ENCODE peak calls at places on chromosome 15, in four cellular contexts. A is cardiac fibroblast, U is breast epithelium, Q is OCI-LY7. I is an unnamed sample.

GRCh38 chr15:36951747-36952247 is 148.6 kb downstream of the MEIS2 start:
- DNase-seq in Q (no peak), U (no peak), A (peak; percentile 84), I (no peak)

GRCh38 chr15:99310745-99311144 is 59.5 kb downstream of the LRRC28 start:
- DNase-seq in Q (no peak), U (no peak), A (no peak), I (no peak)

GRCh38 chr15:56758770-56759449 is 25.6 kb upstream of the ZNF280D start:
- DNase-seq in U (no peak), Q (no peak), A (peak; percentile 62), I (no peak)

GRCh38 chr15:25183581-25184330 is 229.0 kb downstream of the SNRPN start:
- DNase-seq in U (no peak), Q (no peak), A (no peak), I (no peak)

GRCh38 chr15:39851505-39852082 is 68.5 kb downstream of the GPR176 start:
- DNase-seq in Q (no peak), A (peak; percentile 57), U (no peak), I (no peak)

GRCh38 chr15:32688151-32688639 is 29.6 kb upstream of the GREM1 start:
- DNase-seq in U (no peak), A (peak; percentile 13), Q (no peak), I (no peak)

GRCh38 chr15:91017716-91018115 is 4.7 kb downstream of the VPS33B start:
- DNase-seq in U (no peak), A (no peak), Q (no peak), I (no peak)

GRCh38 chr15:66716668-66717025 is 14.6 kb downstream of the SMAD6 start:
- DNase-seq in U (no peak), Q (no peak), A (no peak), I (no peak)

GRCh38 chr15:60520041-60520824 is 41.3 kb upstream of the ICE2 start:
- DNase-seq in A (no peak), U (no peak), Q (no peak), I (peak; percentile 40)

GRCh38 chr15:37599175-37599574 is 335.3 kb upstream of the TMCO5A start:
- DNase-seq in U (no peak), Q (no peak), A (no peak), I (no peak)

GRCh38 chr15:41832875-41833274 is 5.0 kb downstream of the JMJD7 start:
- DNase-seq in A (no peak), Q (peak; percentile 27), U (no peak), I (no peak)

GRCh38 chr15:99239545-99240198 is 9.7 kb downstream of the TTC23 start:
- DNase-seq in A (no peak), Q (no peak), U (no peak), I (peak; percentile 73)

GRCh38 chr15:82952156-82953081 is at the start of gene HOMER2:
- DNase-seq in A (peak; percentile 11), U (peak; percentile 57), Q (no peak), I (no peak)

GRCh38 chr15:67120839-67121540 is 55.6 kb downstream of the SMAD3 start:
- DNase-seq in Q (no peak), U (peak; percentile 84), A (peak; percentile 95), I (peak; percentile 79)

GRCh38 chr15:27495963-27496459 is 525.0 kb downstream of the GABRG3 start:
- DNase-seq in Q (no peak), U (no peak), A (no peak), I (no peak)

GRCh38 chr15:40340740-40341400 is at the start of gene CCDC9B:
- DNase-seq in Q (no peak), U (peak; percentile 96), A (peak; percentile 93), I (no peak)

GRCh38 chr15:99006904-99007495 is 592 bp downstream of the PGPEP1L start:
- DNase-seq in Q (no peak), A (no peak), U (no peak), I (no peak)

GRCh38 chr15:100111103-100112060 is 230.4 kb downstream of the ADAMTS17 start:
- DNase-seq in Q (peak; percentile 56), U (no peak), A (peak; percentile 91), I (no peak)

GRCh38 chr15:25171111-25171811 is 216.5 kb downstream of the SNRPN start:
- DNase-seq in A (no peak), U (peak; percentile 24), Q (no peak), I (no peak)

GRCh38 chr15:62850791-62851291 is 191.7 kb upstream of the TPM1 start:
- DNase-seq in Q (no peak), U (no peak), A (peak; percentile 65), I (no peak)

GRCh38 chr15:62241135-62241770 is 76.2 kb upstream of the C2CD4B start:
- DNase-seq in A (no peak), Q (peak; percentile 2), U (no peak), I (peak; percentile 43)

GRCh38 chr15:70226337-70226980 is 128.7 kb upstream of the TLE3 start:
- DNase-seq in Q (no peak), A (no peak), U (no peak), I (no peak)

GRCh38 chr15:88256261-88257230 is at the start of gene NTRK3:
- DNase-seq in U (no peak), A (peak; percentile 38), Q (peak; percentile 42), I (no peak)

GRCh38 chr15:51621917-51622268 is 678 bp downstream of the DMXL2 start:
- DNase-seq in Q (peak; percentile 5), U (no peak), A (peak; percentile 64), I (peak; percentile 80)

GRCh38 chr15:74784426-74784825 is 2.5 kb downstream of the CSK start:
- DNase-seq in U (no peak), Q (peak; percentile 61), A (no peak), I (peak; percentile 51)
- H3K4me3 ChIP-seq in U (no peak overlapping the region), Q (peak overlapping the region; percentile 97), A (no peak overlapping the region), I (peak overlapping the region; percentile 98)

GRCh38 chr15:89785771-89786135 is 9.6 kb downstream of the MESP2 start:
- DNase-seq in A (peak; percentile 74), U (no peak), Q (no peak), I (no peak)

GRCh38 chr15:89783111-89783860 is 7.2 kb downstream of the MESP2 start:
- DNase-seq in Q (no peak), A (peak; percentile 92), U (no peak), I (no peak)

GRCh38 chr15:89784686-89784960 is 8.5 kb downstream of the MESP2 start:
- DNase-seq in A (no peak), U (no peak), Q (no peak), I (no peak)

GRCh38 chr15:89785064-89785770 is 9.1 kb downstream of the MESP2 start:
- DNase-seq in Q (no peak), A (no peak), U (no peak), I (no peak)

DNA sequence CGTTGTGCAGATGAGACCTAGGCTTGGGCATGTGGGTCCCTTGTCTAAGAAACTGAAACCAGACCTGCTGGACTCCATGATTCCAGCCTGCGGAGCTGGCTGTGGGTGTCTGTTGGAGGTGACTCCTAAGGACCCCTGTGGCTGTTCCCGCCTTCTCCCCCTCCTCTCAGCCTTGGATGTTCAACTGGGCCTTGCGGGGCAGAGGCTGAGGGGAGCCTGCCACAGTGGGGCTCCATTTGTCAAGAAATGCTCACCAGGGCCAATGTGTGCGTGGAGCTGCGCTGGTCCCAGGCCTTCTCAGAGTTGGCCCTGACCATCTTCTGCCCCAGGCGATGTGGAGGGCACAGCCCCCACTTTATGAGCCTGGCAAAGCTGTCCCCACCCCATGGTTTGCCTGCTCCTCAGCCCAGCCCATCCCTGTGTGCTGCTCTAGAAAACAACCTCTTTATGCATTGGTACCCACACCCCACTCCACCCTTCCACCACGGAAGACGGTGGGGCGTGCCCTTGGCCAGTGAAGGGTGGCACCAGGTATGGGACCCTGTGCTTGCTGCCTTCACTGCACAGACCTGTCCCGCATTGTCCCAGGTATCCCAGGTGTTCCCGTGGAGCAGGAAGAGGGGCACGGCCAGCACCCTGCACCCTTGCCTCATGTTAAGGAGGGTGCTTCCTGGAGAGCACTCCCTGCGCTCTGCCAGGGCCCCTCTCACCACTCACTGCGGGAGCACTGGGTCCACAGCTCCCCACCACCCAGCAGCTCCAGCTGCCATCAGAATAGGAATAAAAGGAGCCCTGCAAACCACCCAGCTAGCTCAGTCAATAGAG is 7.9 kb downstream of the MESP2 start:
- DNase-seq in U (no peak), A (no peak), Q (no peak), I (no peak)
- TF ChIP-seq CTCF in U (no peak), A (no peak), Q (no peak), I (no peak)

GRCh38 chr15:95668201-95668600 is 662.3 kb upstream of the NR2F2 start:
- DNase-seq in A (no peak), Q (no peak), U (no peak), I (no peak)

GRCh38 chr15:95674031-95674430 is 656.5 kb upstream of the NR2F2 start:
- DNase-seq in Q (no peak), U (no peak), A (no peak), I (no peak)

GRCh38 chr15:95664435-95664834 is 666.1 kb upstream of the NR2F2 start:
- DNase-seq in A (no peak), Q (no peak), U (no peak), I (peak; percentile 11)

GRCh38 chr15:95669146-95669922 is 661.2 kb upstream of the NR2F2 start:
- DNase-seq in Q (no peak), A (peak; percentile 29), U (no peak), I (peak; percentile 61)
- H3K4me3 ChIP-seq in Q (no peak overlapping the region), A (peak overlapping the region; percentile 19), U (no peak overlapping the region), I (peak overlapping the region; percentile 55)

DNA sequence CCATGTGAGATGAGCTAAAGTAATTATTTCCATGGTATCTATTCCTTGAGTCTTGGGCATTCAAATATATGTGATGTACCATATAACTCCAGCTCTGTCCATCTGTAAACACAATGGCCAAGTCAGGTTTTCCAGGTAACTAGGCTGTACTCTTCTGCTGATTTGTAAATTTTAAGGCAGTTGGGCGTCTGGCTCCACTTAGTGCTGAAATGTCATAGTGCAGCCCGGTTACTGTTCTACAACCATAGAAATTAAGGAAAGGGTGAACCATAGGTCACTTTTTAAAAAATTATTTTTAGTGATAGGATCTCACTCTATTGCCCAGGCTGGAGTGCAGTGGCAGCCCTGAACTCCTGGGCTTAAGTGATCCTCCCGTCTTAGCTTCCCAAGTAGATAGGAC is 44.7 kb upstream of the GOLM2 start:
- DNase-seq in A (no peak), Q (no peak), U (no peak), I (no peak)
- TF ChIP-seq CTCF in A (no peak), Q (peak; percentile 30), U (no peak), I (no peak)

GRCh38 chr15:64163662-64164362 is 990 bp upstream of the PPIB start:
- DNase-seq in A (peak; percentile 38), Q (no peak), U (no peak), I (peak; percentile 65)
- H3K4me3 ChIP-seq in A (peak overlapping the region; percentile 48), Q (peak overlapping the region; percentile 65), U (peak overlapping the region; percentile 87), I (peak overlapping the region; percentile 72)

DNA sequence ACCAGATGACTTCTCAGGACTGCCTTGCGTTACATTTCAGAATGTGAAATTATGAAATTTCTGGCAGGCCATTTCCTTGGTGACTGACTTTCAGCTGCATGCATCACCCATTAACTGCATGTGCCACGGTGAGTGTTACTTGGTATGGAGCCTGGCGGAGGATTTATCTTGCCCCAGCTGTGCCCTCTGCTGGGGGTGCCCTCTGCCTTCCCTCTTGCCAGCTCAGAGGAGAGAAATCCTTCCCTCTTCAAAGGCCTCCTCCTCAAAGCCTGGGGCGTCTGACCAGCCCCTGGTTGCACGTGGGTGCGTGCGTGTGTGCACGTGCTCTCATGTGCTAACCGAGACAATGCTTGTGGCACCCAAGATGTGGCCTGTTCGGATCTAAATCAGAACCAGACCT is 57.8 kb upstream of the CTSH start:
- DNase-seq in U (no peak), Q (no peak), A (no peak), I (no peak)
- TF ChIP-seq CTCF in U (no peak), Q (peak; percentile 20), A (no peak), I (no peak)

GRCh38 chr15:71385469-71385868 is 270.2 kb downstream of the THSD4 start:
- DNase-seq in A (no peak), U (no peak), Q (no peak), I (peak; percentile 5)
- H3K4me3 ChIP-seq in A (no peak overlapping the region), U (no peak overlapping the region), Q (no peak overlapping the region), I (no peak overlapping the region)